ENCODE peak calls at places on chromosome 19, in nine cellular contexts. N is prostate gland, J is stomach, X is H1, R is PC-9, V is thyroid gland, F is right cardiac atrium, I is tibial artery, K is cardiac muscle cell. U is an unnamed sample. For H3K27me3 and H3K4me1, the result is how much of the 10 kb centered on the place peaks cover.

GRCh38 chr19:17091758-17092333 is 16.3 kb downstream of the MYO9B start:
- DNase-seq in J (peak), N (no peak), R (no peak), F (peak), K (no peak), I (peak), V (peak), X (no peak), U (no peak)

GRCh38 chr19:31214086-31214485 is 135.2 kb downstream of the TSHZ3 start:
- DNase-seq in F (peak), N (peak), J (peak), I (peak), V (peak), R (peak), X (no peak), K (no peak), U (no peak)

GRCh38 chr19:8827277-8827676 is 4.8 kb downstream of the ZNF558 start:
- DNase-seq in I (no peak), N (no peak), F (no peak), X (no peak), K (no peak), J (no peak), R (no peak), V (no peak), U (no peak)

GRCh38 chr19:4910594-4911273 is 1.4 kb downstream of the UHRF1 start:
- DNase-seq in R (peak), V (no peak), I (no peak), X (no peak), J (no peak), K (no peak), N (no peak), F (no peak), U (no peak)

GRCh38 chr19:3849092-3849491 is 19.7 kb downstream of the ZFR2 start:
- DNase-seq in I (no peak), F (no peak), V (peak), X (no peak), N (no peak), R (peak), J (peak), K (peak), U (no peak)

GRCh38 chr19:7394728-7395359 is 46.1 kb downstream of the ARHGEF18 start:
- DNase-seq in K (peak), I (peak), F (peak), X (peak), R (peak), N (peak), V (peak), J (peak), U (peak)

GRCh38 chr19:4606921-4607678 is 32.2 kb upstream of the TNFAIP8L1 start:
- DNase-seq in J (no peak), I (no peak), K (peak), F (peak), X (no peak), R (no peak), V (peak), N (no peak), U (peak)

GRCh38 chr19:33705090-33705847 is 83.5 kb downstream of the CHST8 start:
- DNase-seq in K (no peak), N (no peak), F (no peak), I (no peak), X (no peak), J (no peak), R (no peak), V (no peak), U (no peak)

GRCh38 chr19:5119297-5119998 is 150.5 kb downstream of the KDM4B start:
- DNase-seq in V (no peak), N (no peak), X (no peak), R (no peak), K (no peak), J (no peak), F (no peak), I (no peak), U (no peak)

GRCh38 chr19:36747750-36748149 is 24.9 kb downstream of the ZNF850 start:
- DNase-seq in V (no peak), X (no peak), J (no peak), F (no peak), N (no peak), I (no peak), R (no peak), K (no peak), U (no peak)

GRCh38 chr19:30171138-30171635 is 201.0 kb upstream of the ZNF536 start:
- DNase-seq in K (no peak), X (no peak), F (no peak), R (no peak), J (no peak), N (no peak), V (no peak), I (no peak), U (no peak)

GRCh38 chr19:17751103-17751911 is at the start of gene FCHO1:
- DNase-seq in X (no peak), F (peak), K (no peak), I (peak), V (peak), N (no peak), J (peak), R (no peak), U (no peak)

GRCh38 chr19:2440515-2440914 is 13.1 kb upstream of the TIMM13 start:
- DNase-seq in J (no peak), V (no peak), X (no peak), F (no peak), K (no peak), N (no peak), R (no peak), I (no peak), U (no peak)

GRCh38 chr19:28914173-28914572 is 298.8 kb downstream of the UQCRFS1 start:
- DNase-seq in V (no peak), J (no peak), F (no peak), K (no peak), I (no peak), R (no peak), N (no peak), X (no peak), U (no peak)

GRCh38 chr19:7482584-7483439 is 6.0 kb downstream of the PEX11G start:
- DNase-seq in V (no peak), I (no peak), J (no peak), R (no peak), K (no peak), F (peak), X (peak), N (no peak), U (no peak)

GRCh38 chr19:40443930-40444180 is 280 bp downstream of the SERTAD3 start:
- DNase-seq in F (no peak), N (no peak), V (no peak), R (no peak), X (no peak), I (no peak), J (no peak), K (no peak), U (no peak)

GRCh38 chr19:13701624-13702023 is 62.7 kb upstream of the MRI1 start:
- DNase-seq in I (no peak), K (no peak), N (no peak), F (no peak), R (no peak), X (no peak), V (no peak), J (no peak), U (no peak)

GRCh38 chr19:2420490-2420889 is 6.9 kb downstream of the TIMM13 start:
- DNase-seq in R (no peak), K (no peak), N (no peak), F (no peak), J (no peak), X (no peak), I (no peak), V (no peak), U (no peak)

GRCh38 chr19:33280351-33280921 is 21.9 kb downstream of the CEBPA start:
- DNase-seq in N (no peak), F (peak), R (no peak), K (no peak), J (no peak), X (no peak), V (no peak), I (no peak), U (no peak)

GRCh38 chr19:46990998-46991676 is 28.5 kb upstream of the NPAS1 start:
- DNase-seq in F (peak), K (peak), I (peak), N (peak), X (peak), R (peak), V (peak), J (peak), U (peak)

GRCh38 chr19:1064661-1065605 is 2.0 kb upstream of the ARHGAP45 start:
- DNase-seq in X (no peak), N (peak), V (peak), I (peak), J (peak), R (peak), K (peak), F (peak), U (peak)

GRCh38 chr19:8576273-8576993 is 809 bp downstream of the MYO1F start:
- DNase-seq in V (no peak), J (no peak), I (no peak), N (no peak), K (no peak), R (no peak), X (no peak), F (peak), U (no peak)

GRCh38 chr19:12596485-12596884 is 14.1 kb downstream of the ZNF490 start:
- DNase-seq in N (no peak), X (no peak), V (peak), F (no peak), J (no peak), R (no peak), K (no peak), I (peak), U (no peak)

GRCh38 chr19:28313633-28314032 is 899.3 kb downstream of the UQCRFS1 start:
- DNase-seq in V (no peak), X (no peak), K (no peak), R (no peak), F (no peak), J (no peak), N (no peak), I (no peak), U (no peak)

GRCh38 chr19:45615795-45616708 is 14.0 kb upstream of the GPR4 start:
- DNase-seq in I (peak), F (peak), R (peak), V (peak), N (peak), J (peak), K (peak), X (peak), U (peak)

GRCh38 chr19:6042776-6043726 is 65.1 kb upstream of the RANBP3 start:
- DNase-seq in J (no peak), I (no peak), X (no peak), F (no peak), N (no peak), K (no peak), R (no peak), V (no peak), U (no peak)

GRCh38 chr19:45729774-45730388 is 815 bp downstream of the FBXO46 start:
- DNase-seq in N (no peak), V (no peak), F (no peak), I (no peak), R (no peak), K (no peak), X (no peak), J (no peak), U (no peak)

GRCh38 chr19:7159105-7159933 is 89.8 kb downstream of the ZNF557 start:
- DNase-seq in F (peak), V (no peak), J (no peak), X (no peak), K (peak), N (no peak), R (no peak), I (peak), U (no peak)

GRCh38 chr19:53612762-53613526 is 18.9 kb upstream of the DPRX start:
- DNase-seq in X (peak), K (no peak), R (peak), I (no peak), V (no peak), N (no peak), J (no peak), F (no peak), U (no peak)

GRCh38 chr19:4774136-4774535 is 17.4 kb upstream of the FEM1A start:
- DNase-seq in V (no peak), N (no peak), K (no peak), X (no peak), F (no peak), J (no peak), I (no peak), R (no peak), U (no peak)

GRCh38 chr19:6987850-6988249 is 33.4 kb downstream of the MBD3L2B start:
- DNase-seq in I (no peak), X (no peak), K (no peak), N (no peak), R (no peak), J (no peak), V (no peak), F (no peak), U (no peak)

DNA sequence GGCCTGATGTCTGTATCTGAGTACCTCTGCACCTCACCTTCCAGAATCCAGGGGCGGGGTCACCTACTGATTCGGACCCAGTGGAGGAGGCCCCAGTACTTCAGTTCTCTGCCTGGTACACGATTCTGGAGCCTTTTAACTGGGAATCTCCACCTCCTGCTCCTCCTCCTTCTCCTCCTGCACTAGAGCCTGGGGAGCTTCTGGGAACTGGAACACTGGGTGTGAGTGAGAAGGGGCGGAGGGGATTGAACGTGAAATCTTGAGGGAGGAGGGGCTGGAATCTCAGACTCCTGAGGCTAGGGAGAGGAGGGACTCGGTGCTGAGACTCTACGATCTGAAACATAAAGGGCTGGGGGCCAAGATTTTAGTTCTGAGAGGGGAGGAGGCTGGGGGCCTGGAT is at the start of gene KLK8:
- DNase-seq in I (no peak), X (no peak), J (no peak), N (no peak), K (no peak), R (peak), F (no peak), V (no peak), U (no peak)
- H3K27me3 ChIP-seq in I (under half), X (under half), J (under half), N (under half), K (under half), R (under half), F (under half), V (under half), U (under half)

GRCh38 chr19:10231624-10232228 is 595 bp upstream of the S1PR2 start:
- DNase-seq in R (no peak), X (no peak), N (no peak), J (no peak), F (no peak), I (no peak), K (no peak), V (no peak), U (no peak)
- H3K4me3 ChIP-seq in R (peak), X (peak), N (peak), J (peak), F (peak), I (peak), K (peak), V (no peak), U (peak)

GRCh38 chr19:20315543-20315942 is 148.5 kb downstream of the ZNF486 start:
- DNase-seq in I (no peak), R (no peak), K (no peak), J (no peak), F (no peak), V (no peak), N (no peak), X (no peak), U (no peak)

GRCh38 chr19:20318616-20319015 is 151.6 kb downstream of the ZNF486 start:
- DNase-seq in J (no peak), F (no peak), K (no peak), R (no peak), X (no peak), I (no peak), N (peak), V (no peak), U (no peak)

DNA sequence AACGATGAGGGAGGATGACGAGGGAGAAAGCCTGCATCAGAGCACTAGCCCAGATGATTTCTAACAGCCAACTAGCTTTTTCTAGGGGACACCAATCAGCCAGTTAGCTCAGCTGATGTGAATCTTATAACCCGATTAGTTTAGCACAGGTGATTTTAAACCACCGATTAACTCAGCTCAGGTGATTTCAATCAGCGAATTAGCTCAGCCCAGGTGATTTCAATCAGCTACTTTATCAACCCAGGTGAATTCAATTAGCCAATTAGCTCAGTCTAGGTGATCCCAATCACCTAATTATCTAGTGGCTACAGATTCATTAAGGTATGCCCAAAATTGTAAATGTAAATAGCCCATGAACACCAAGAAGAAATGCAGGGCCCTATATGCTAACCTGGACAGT is 146.9 kb downstream of the ZNF486 start:
- DNase-seq in F (no peak), V (no peak), K (no peak), J (no peak), I (no peak), R (no peak), N (no peak), X (no peak), U (no peak)
- H3K4me1 ChIP-seq in F (under half), V (under half), K (under half), J (under half), I (under half), R (under half), N (under half), X (under half), U (under half)

DNA sequence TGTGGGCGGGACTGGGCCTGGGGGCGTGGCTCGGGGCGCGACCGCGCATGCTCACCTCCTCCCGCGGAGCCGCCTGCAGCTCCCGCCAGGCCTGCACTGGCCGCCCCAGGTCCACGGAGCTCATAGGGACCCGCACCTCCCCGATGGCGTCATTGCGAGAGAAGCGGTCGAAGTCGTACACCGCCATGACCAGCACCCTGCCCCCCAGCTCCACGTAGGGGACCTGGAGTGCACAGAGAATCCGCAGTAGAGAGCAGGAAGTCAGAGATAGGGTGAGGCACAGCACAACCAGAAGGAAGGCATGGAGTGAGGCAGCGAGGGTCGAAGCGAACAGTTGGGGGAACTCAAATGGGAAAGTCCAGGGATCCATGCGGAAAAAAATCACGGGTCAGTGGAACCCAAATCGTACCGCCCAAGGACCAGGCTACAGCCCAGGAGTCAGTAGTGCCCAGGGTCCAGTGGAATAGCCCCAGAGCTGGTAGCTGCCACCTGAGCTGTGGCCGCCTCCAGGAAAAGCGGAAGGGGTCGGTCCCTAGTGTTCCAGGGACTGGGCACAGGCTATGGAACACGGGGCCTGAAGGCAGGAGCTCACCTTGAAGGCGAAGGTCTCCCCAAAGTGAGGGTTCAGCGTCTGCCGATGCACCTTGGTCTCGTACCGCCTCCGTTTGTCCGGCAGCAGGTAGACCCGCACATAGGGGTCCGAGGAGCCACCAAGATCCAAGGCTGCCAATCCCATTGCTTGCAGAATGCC is 4.8 kb downstream of the SYT5 start:
- DNase-seq in F (no peak), I (no peak), N (no peak), X (no peak), V (no peak), K (no peak), R (no peak), J (no peak), U (no peak)
- H3K27me3 ChIP-seq in F (under half), I (half or more), N (under half), X (under half), V (half or more), K (half or more), R (under half), J (half or more), U (under half)

GRCh38 chr19:15125232-15126067 is 18.2 kb downstream of the SYDE1 start:
- DNase-seq in V (peak), I (peak), X (peak), K (peak), N (peak), R (peak), J (peak), F (peak), U (peak)

GRCh38 chr19:15123031-15123890 is 16.1 kb downstream of the SYDE1 start:
- DNase-seq in F (peak), R (no peak), I (no peak), V (no peak), J (no peak), X (no peak), N (no peak), K (no peak), U (no peak)

GRCh38 chr19:15122331-15123030 is 15.3 kb downstream of the SYDE1 start:
- DNase-seq in I (no peak), F (peak), R (no peak), V (no peak), X (no peak), N (no peak), J (no peak), K (no peak), U (no peak)

GRCh38 chr19:15124572-15125231 is 17.5 kb downstream of the SYDE1 start:
- DNase-seq in J (peak), R (no peak), V (peak), K (no peak), X (no peak), I (no peak), N (peak), F (no peak), U (peak)

DNA sequence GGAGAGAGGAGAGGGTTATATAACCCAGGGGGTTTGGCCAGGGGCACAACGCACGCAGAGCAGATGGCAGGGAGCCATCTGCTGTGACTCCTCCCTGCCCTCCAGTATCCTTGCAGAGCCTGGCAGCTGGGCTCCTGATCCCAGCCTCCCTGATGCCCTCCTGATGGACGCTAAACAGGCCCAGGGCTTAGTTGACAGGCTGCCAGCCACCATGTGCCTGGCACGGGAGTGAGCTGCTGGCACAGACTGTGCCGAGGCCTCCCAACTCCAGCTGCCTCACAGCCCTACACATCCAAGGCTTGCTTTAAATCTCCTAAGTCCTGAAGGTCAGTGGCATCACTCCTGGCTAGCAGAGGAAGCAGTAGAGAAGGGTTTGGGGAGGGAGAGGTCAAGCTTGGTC is 16.7 kb downstream of the SYDE1 start:
- DNase-seq in F (peak), V (peak), J (peak), I (peak), N (peak), K (no peak), R (no peak), X (no peak), U (peak)
- H3K4me3 ChIP-seq in F (no peak), V (no peak), J (peak), I (no peak), N (no peak), K (no peak), R (peak), X (no peak), U (peak)

GRCh38 chr19:49639401-49640112 is 386 bp downstream of the RRAS start:
- DNase-seq in V (peak), F (peak), K (no peak), I (no peak), J (no peak), X (no peak), N (no peak), R (no peak), U (no peak)

GRCh38 chr19:49642488-49643035 is 553 bp downstream of the SCAF1 start:
- DNase-seq in N (no peak), X (no peak), F (no peak), I (no peak), V (no peak), R (no peak), J (no peak), K (no peak), U (no peak)

GRCh38 chr19:49638360-49638759 is 1.6 kb downstream of the RRAS start:
- DNase-seq in N (no peak), K (no peak), I (no peak), X (no peak), F (peak), V (no peak), J (no peak), R (no peak), U (no peak)

GRCh38 chr19:49641688-49642487 is at the start of gene SCAF1:
- DNase-seq in J (peak), I (peak), V (peak), N (peak), K (peak), X (peak), F (peak), R (peak), U (peak)

GRCh38 chr19:49640113-49640898 is at the start of gene RRAS:
- DNase-seq in F (peak), X (peak), N (peak), J (peak), K (peak), V (peak), I (peak), R (peak), U (peak)
- H3K4me1 ChIP-seq in F (under half), X (under half), N (under half), J (half or more), K (under half), V (under half), I (under half), R (under half), U (under half)

GRCh38 chr19:35451278-35452096 is 3.4 kb downstream of the FFAR2 start:
- DNase-seq in X (no peak), J (no peak), F (no peak), N (no peak), K (no peak), R (no peak), V (no peak), I (no peak), U (no peak)
- H3K27me3 ChIP-seq in X (under half), J (under half), F (under half), N (under half), K (under half), R (under half), V (under half), I (under half), U (under half)